ENCODE peak calls at places on chromosomes 4 and X, in seven cellular contexts. U, B, C, Y, Z, Q and I are unnamed samples.

GRCh38 chrX:108199691-108200090 is 108.1 kb downstream of the ATG4A start:
- DNase-seq in C (peak; percentile 18), U (no peak), Z (peak; percentile 22), Q (no peak), B (no peak), Y (peak; percentile 15), I (no peak)

GRCh38 chr4:183411291-183411861 is 33.1 kb upstream of the CDKN2AIP start:
- DNase-seq in B (no peak), Q (no peak), C (no peak), Y (no peak), U (peak; percentile 57), Z (peak; percentile 67), I (no peak)

GRCh38 chr4:143773998-143774898 is 73.8 kb upstream of the FREM3 start:
- DNase-seq in Y (peak; percentile 46), C (peak; percentile 78), Q (no peak), U (no peak), B (peak; percentile 32), Z (peak; percentile 41), I (no peak)

GRCh38 chrX:57516491-57516890 is 75.3 kb upstream of the ZXDB start:
- DNase-seq in U (no peak), C (no peak), B (no peak), Q (no peak), Z (no peak), Y (no peak), I (no peak)

GRCh38 chr4:77172336-77172735 is 15.3 kb downstream of the CCNG2 start:
- DNase-seq in Z (peak; percentile 95), U (no peak), C (no peak), Y (no peak), Q (no peak), B (peak; percentile 46), I (no peak)

GRCh38 chr4:110119880-110120279 is 78.5 kb downstream of the ELOVL6 start:
- DNase-seq in Y (no peak), B (peak; percentile 4), Q (no peak), Z (peak; percentile 76), C (no peak), U (no peak), I (no peak)

GRCh38 chrX:39165773-39166172 is 364.5 kb downstream of the MID1IP1 start:
- DNase-seq in B (no peak), Z (no peak), Q (no peak), C (no peak), Y (no peak), U (no peak), I (no peak)

GRCh38 chr4:24657768-24658617 is 73.6 kb upstream of the DHX15 start:
- DNase-seq in C (no peak), Q (no peak), B (no peak), Z (peak; percentile 52), U (no peak), Y (peak; percentile 31), I (peak; percentile 73)

GRCh38 chr4:11471613-11472012 is 42.9 kb upstream of the HS3ST1 start:
- DNase-seq in B (no peak), Z (no peak), C (no peak), Y (peak; percentile 16), U (peak; percentile 68), Q (no peak), I (no peak)

GRCh38 chr4:4480685-4481393 is 61.0 kb downstream of the STX18 start:
- DNase-seq in C (no peak), U (no peak), Y (no peak), B (no peak), Q (no peak), Z (peak; percentile 41), I (no peak)

GRCh38 chr4:138751290-138751689 is 264.3 kb upstream of the NOCT start:
- DNase-seq in C (no peak), Q (no peak), U (no peak), Y (no peak), Z (peak; percentile 72), B (no peak), I (no peak)

GRCh38 chr4:27791640-27792039 is 931.0 kb downstream of the STIM2 start:
- DNase-seq in U (no peak), B (no peak), Y (no peak), Z (peak; percentile 22), C (no peak), Q (no peak), I (no peak)

GRCh38 chr4:123661080-123661737 is 264.6 kb downstream of the SPRY1 start:
- DNase-seq in U (no peak), B (no peak), Y (no peak), Z (peak; percentile 33), C (no peak), Q (no peak), I (no peak)
- TF ChIP-seq CTCF in U (peak; percentile 18), B (peak; percentile 53), Y (peak; percentile 11), Z (peak; percentile 64), C (peak; percentile 17), Q (peak; percentile 24), I (peak; percentile 84)

DNA sequence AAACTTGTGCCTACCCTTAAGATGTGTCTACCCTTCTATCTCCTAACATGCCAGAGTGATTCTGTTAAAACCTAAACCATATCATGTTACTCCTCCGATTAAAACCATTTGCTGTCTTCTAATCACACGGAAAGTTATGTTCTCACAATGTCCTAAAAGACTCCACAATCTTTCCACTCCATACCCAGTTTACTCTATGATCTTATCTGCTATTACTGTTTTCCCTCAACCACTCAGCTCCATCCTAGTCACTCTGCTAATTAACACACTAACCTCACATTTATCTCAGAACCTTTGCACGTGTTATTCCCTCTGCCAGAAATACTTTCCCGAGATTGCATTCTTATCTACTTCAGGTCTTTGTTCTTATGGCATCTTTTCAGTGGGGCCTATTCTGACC is 47.6 kb upstream of the UPRT start:
- DNase-seq in Z (no peak), Y (no peak), C (no peak), B (no peak), U (no peak), Q (no peak), I (no peak)
- TF ChIP-seq CTCF in Z (no peak), Y (no peak), C (no peak), B (no peak), U (no peak), Q (no peak), I (no peak)

GRCh38 chrX:41407816-41408215 is 39.3 kb upstream of the NYX start:
- DNase-seq in C (peak; percentile 61), Z (no peak), B (no peak), U (no peak), Y (no peak), Q (no peak), I (no peak)

GRCh38 chrX:41408576-41408975 is 38.6 kb upstream of the NYX start:
- DNase-seq in Z (no peak), Y (no peak), B (no peak), U (no peak), Q (no peak), C (no peak), I (no peak)

GRCh38 chrX:41409006-41409405 is 38.1 kb upstream of the NYX start:
- DNase-seq in Z (no peak), B (no peak), U (no peak), Y (no peak), Q (no peak), C (no peak), I (no peak)

DNA sequence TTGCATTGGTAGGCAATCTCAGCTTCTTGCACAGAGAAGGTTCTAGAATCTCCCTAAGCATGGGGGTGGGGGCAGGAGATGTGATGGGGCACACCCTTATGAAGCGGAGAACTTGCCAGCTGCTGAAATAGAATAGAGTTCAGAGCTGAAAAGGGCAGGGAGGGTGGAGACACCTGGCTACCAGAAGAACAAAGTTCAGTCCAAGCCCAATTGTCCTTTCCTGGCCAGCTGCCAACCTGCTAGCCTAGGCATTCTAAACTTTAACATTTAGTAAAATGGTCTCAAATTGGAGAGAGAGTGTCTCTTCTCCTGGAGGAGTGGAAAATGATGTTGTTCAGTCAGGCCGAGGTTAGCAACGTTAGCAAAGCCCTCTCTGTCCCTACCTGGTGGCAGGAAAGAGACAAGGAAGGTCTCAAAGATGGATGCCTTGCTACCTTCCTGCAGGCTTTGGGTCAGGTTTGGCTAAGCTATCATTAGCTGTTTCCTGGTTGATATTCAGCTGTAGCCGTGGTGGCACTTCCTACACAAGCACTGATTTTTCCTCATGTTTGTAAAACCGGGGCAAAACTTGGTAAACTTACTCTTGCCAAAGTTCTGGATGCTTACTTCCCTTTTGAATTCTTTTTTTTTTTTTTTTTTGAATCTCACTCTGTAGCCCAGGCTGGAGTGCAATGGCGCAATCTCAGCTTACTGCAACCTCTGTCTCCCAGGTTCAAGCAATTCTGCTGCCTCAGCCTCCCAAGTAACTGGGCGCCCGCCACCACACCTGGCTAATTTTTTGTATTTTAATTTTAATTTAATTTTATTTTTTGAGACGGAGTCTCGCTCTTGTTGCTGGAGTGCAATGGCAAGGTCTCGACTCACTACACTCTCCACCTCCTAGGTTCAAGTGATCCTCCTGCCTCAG is 34.6 kb upstream of the NYX start:
- DNase-seq in U (no peak), Y (no peak), C (no peak), Q (no peak), Z (no peak), B (no peak), I (no peak)
- TF ChIP-seq CTCF in U (no peak), Y (no peak), C (no peak), Q (no peak), Z (no peak), B (no peak), I (no peak)

GRCh38 chr4:107755841-107756356 is 35.9 kb upstream of the PAPSS1 start:
- DNase-seq in Y (no peak), Q (no peak), Z (peak; percentile 10), U (no peak), B (peak; percentile 52), C (no peak), I (no peak)
- TF ChIP-seq CTCF in Y (no peak), Q (no peak), Z (no peak), U (no peak), B (no peak), C (no peak), I (no peak)